ENCODE peak calls at places on chromosomes 12 and 14, in six cellular contexts. M, U, G, T, N and J are unnamed samples.

GRCh38 chr14:77158175-77158908 is 16.8 kb upstream of the ZDHHC22 start:
- DNase-seq in M (no peak), U (peak; percentile 39), G (peak; percentile 24), T (peak; percentile 85), N (no peak), J (peak; percentile 75)

GRCh38 chr14:92103363-92103762 is 3.0 kb downstream of the ATXN3 start:
- DNase-seq in M (no peak), U (no peak), G (no peak), T (no peak), N (no peak), J (no peak)

GRCh38 chr12:45581112-45581511 is 148.4 kb upstream of the ARID2 start:
- DNase-seq in M (no peak), U (no peak), G (no peak), T (no peak), N (no peak), J (no peak)

GRCh38 chr12:131082795-131083194 is 129.1 kb downstream of the ADGRD1 start:
- DNase-seq in M (no peak), U (peak; percentile 4), G (no peak), T (no peak), N (no peak), J (no peak)

GRCh38 chr12:7190268-7191055 is 976 bp downstream of the PEX5 start:
- DNase-seq in M (no peak), U (peak; percentile 24), G (no peak), T (peak; percentile 74), N (no peak), J (peak; percentile 24)

GRCh38 chr12:76864791-76865400 is 13.9 kb downstream of the CSRP2 start:
- DNase-seq in M (no peak), U (no peak), G (no peak), T (no peak), N (no peak), J (no peak)

GRCh38 chr12:64631197-64631596 is 20.9 kb downstream of the RASSF3 start:
- DNase-seq in M (no peak), U (no peak), G (no peak), T (no peak), N (no peak), J (no peak)

GRCh38 chr14:96852823-96853422 is 55.7 kb downstream of the VRK1 start:
- DNase-seq in M (no peak), U (no peak), G (peak; percentile 23), T (peak; percentile 78), N (no peak), J (no peak)

GRCh38 chr14:63647696-63648410 is 6.2 kb upstream of the WDR89 start:
- DNase-seq in M (no peak), U (no peak), G (no peak), T (no peak), N (no peak), J (no peak)

GRCh38 chr14:76456200-76456599 is 80.3 kb downstream of the ESRRB start:
- DNase-seq in M (peak; percentile 24), U (peak; percentile 65), G (no peak), T (peak; percentile 39), N (no peak), J (no peak)

GRCh38 chr12:46442239-46442638 is 69.7 kb upstream of the SLC38A2 start:
- DNase-seq in M (no peak), U (no peak), G (no peak), T (peak; percentile 82), N (no peak), J (no peak)

GRCh38 chr12:14076538-14076937 is 95.1 kb upstream of the GRIN2B start:
- DNase-seq in M (no peak), U (no peak), G (no peak), T (no peak), N (no peak), J (no peak)

GRCh38 chr14:38553586-38553985 is 297.7 kb upstream of the CLEC14A start:
- DNase-seq in M (no peak), U (no peak), G (no peak), T (peak; percentile 92), N (no peak), J (no peak)

GRCh38 chr14:61372842-61373555 is 51.6 kb downstream of the PRKCH start:
- DNase-seq in M (no peak), U (no peak), G (no peak), T (no peak), N (no peak), J (no peak)

GRCh38 chr12:11814362-11814761 is 164.9 kb downstream of the ETV6 start:
- DNase-seq in M (no peak), U (no peak), G (no peak), T (peak; percentile 91), N (no peak), J (peak; percentile 39)

GRCh38 chr12:95986635-95987535 is 9.3 kb downstream of the HAL start:
- DNase-seq in M (no peak), U (peak; percentile 26), G (peak; percentile 24), T (no peak), N (no peak), J (no peak)

GRCh38 chr12:9634177-9634803 is 26.6 kb upstream of the KLRB1 start:
- DNase-seq in M (peak; percentile 61), U (peak; percentile 61), G (no peak), T (peak; percentile 56), N (peak; percentile 51), J (peak; percentile 33)